ENCODE peak calls at places on chromosome 5, in ten cellular contexts. I is HEK293T; C is NCI-H345; G is GM04504; F is NCI-H2081 treated with DMSO at 0.1 percent for 48 hours; Z is foreskin fibroblast; B is heart left ventricle; J is gastrocnemius medialis; E is NT2/D1; X is CD8-positive, alpha-beta T cell. L is an unnamed sample.

GRCh38 chr5:141343242-141343952 is at the start of gene PCDHGA3:
- DNase-seq in G (no peak), I (no peak), B (no peak), C (no peak), F (no peak), Z (peak), X (no peak), E (no peak), J (no peak), L (no peak)

GRCh38 chr5:78271766-78272165 is 22.7 kb downstream of the AP3B1 start:
- DNase-seq in J (no peak), Z (no peak), B (no peak), G (no peak), E (no peak), X (no peak), C (no peak), I (no peak), F (no peak), L (no peak)

GRCh38 chr5:149240354-149240998 is 31.2 kb upstream of the AFAP1L1 start:
- DNase-seq in B (no peak), X (peak), E (no peak), Z (no peak), C (no peak), I (no peak), G (no peak), F (no peak), J (no peak), L (peak)

GRCh38 chr5:144697847-144698262 is 527.2 kb downstream of the KCTD16 start:
- DNase-seq in F (no peak), E (no peak), J (no peak), G (peak), I (no peak), Z (peak), B (no peak), X (no peak), C (no peak), L (no peak)

GRCh38 chr5:33852327-33852726 is 39.5 kb downstream of the ADAMTS12 start:
- DNase-seq in X (no peak), Z (peak), C (no peak), E (no peak), I (no peak), G (no peak), B (no peak), F (no peak), J (no peak), L (no peak)

GRCh38 chr5:43731573-43731972 is 128.6 kb downstream of the NNT start:
- DNase-seq in I (no peak), X (no peak), E (no peak), Z (no peak), B (no peak), C (no peak), G (no peak), J (no peak), F (no peak), L (no peak)

GRCh38 chr5:18329346-18329745 is 695.1 kb downstream of the TAF11L14 start:
- DNase-seq in G (no peak), E (no peak), B (no peak), X (no peak), C (no peak), J (no peak), F (no peak), I (no peak), Z (no peak), L (no peak)

GRCh38 chr5:127941646-127942045 is 141.9 kb upstream of the SLC12A2 start:
- DNase-seq in C (no peak), F (no peak), I (no peak), E (no peak), G (no peak), B (no peak), J (no peak), X (no peak), Z (peak), L (no peak)

GRCh38 chr5:148740466-148740865 is 85.9 kb upstream of the ADRB2 start:
- DNase-seq in J (no peak), E (no peak), Z (no peak), C (no peak), I (no peak), F (no peak), G (no peak), B (no peak), X (no peak), L (no peak)

GRCh38 chr5:6739603-6740002 is 26.4 kb downstream of the TENT4A start:
- DNase-seq in J (no peak), X (no peak), F (no peak), C (no peak), I (no peak), E (no peak), Z (no peak), B (no peak), G (no peak), L (no peak)

GRCh38 chr5:98428806-98429205 is 344.7 kb upstream of the RGMB start:
- DNase-seq in Z (peak), X (no peak), I (no peak), G (peak), E (no peak), F (no peak), B (no peak), C (no peak), J (no peak), L (no peak)

GRCh38 chr5:55638455-55638854 is 73.7 kb downstream of the SLC38A9 start:
- DNase-seq in J (no peak), C (no peak), G (no peak), I (no peak), B (no peak), F (no peak), Z (no peak), E (no peak), X (no peak), L (no peak)

GRCh38 chr5:111685969-111686368 is 71.0 kb downstream of the NREP start:
- DNase-seq in C (peak), B (no peak), J (no peak), G (no peak), F (no peak), E (no peak), X (no peak), I (peak), Z (no peak), L (no peak)

GRCh38 chr5:81310402-81311063 is 9.1 kb downstream of the ZCCHC9 start:
- DNase-seq in E (no peak), G (no peak), I (no peak), Z (no peak), J (no peak), C (no peak), X (no peak), B (no peak), F (no peak), L (no peak)

GRCh38 chr5:168532471-168532870 is 3.4 kb downstream of the FBLL1 start:
- DNase-seq in X (no peak), F (no peak), Z (no peak), C (no peak), G (no peak), B (no peak), J (no peak), E (no peak), I (no peak), L (no peak)

GRCh38 chr5:134524826-134525686 is at the start of gene JADE2:
- DNase-seq in G (no peak), I (no peak), B (peak), E (no peak), C (peak), F (no peak), Z (peak), J (peak), X (peak), L (peak)

GRCh38 chr5:164336276-164336675 is 830.9 kb downstream of the MAT2B start:
- DNase-seq in Z (no peak), C (no peak), I (no peak), J (no peak), E (no peak), G (no peak), F (no peak), X (no peak), B (no peak), L (no peak)

GRCh38 chr5:113607361-113607760 is 93.9 kb downstream of the YTHDC2 start:
- DNase-seq in I (no peak), Z (no peak), B (no peak), E (no peak), J (no peak), X (no peak), G (no peak), F (no peak), C (no peak), L (no peak)

GRCh38 chr5:109141499-109142200 is 268.1 kb downstream of the PJA2 start:
- DNase-seq in I (peak), J (no peak), Z (peak), X (no peak), F (no peak), B (no peak), C (no peak), G (no peak), E (no peak), L (no peak)

GRCh38 chr5:17019324-17019723 is 83.2 kb upstream of the MYO10 start:
- DNase-seq in Z (peak), G (no peak), E (no peak), C (no peak), F (no peak), I (no peak), B (no peak), J (no peak), X (no peak), L (no peak)

GRCh38 chr5:163696270-163696887 is 191.0 kb downstream of the MAT2B start:
- DNase-seq in G (peak), F (peak), C (peak), I (peak), X (no peak), E (peak), Z (peak), B (no peak), J (no peak), L (no peak)

GRCh38 chr5:72108200-72109050 is 1.1 kb downstream of the MAP1B start:
- DNase-seq in Z (peak), J (peak), C (peak), F (no peak), B (peak), G (peak), X (no peak), E (peak), I (peak), L (peak)

GRCh38 chr5:19753579-19753978 is 234.4 kb downstream of the CDH18 start:
- DNase-seq in G (no peak), I (no peak), X (no peak), E (no peak), B (no peak), J (no peak), F (no peak), C (no peak), Z (no peak), L (no peak)

GRCh38 chr5:1336749-1337489 is 8.0 kb downstream of the CLPTM1L start:
- DNase-seq in C (no peak), Z (no peak), B (no peak), X (no peak), I (no peak), F (no peak), J (no peak), G (no peak), E (no peak), L (peak)

GRCh38 chr5:114362197-114362976 is 517 bp downstream of the KCNN2 start:
- DNase-seq in F (no peak), X (no peak), G (no peak), E (no peak), B (no peak), C (peak), I (peak), Z (peak), J (no peak), L (no peak)

GRCh38 chr5:16406023-16406422 is 59.6 kb downstream of the ZNF622 start:
- DNase-seq in C (no peak), F (no peak), I (no peak), G (no peak), B (no peak), X (no peak), Z (no peak), E (no peak), J (no peak), L (no peak)

GRCh38 chr5:127887282-127887681 is 184.1 kb downstream of the CCDC192 start:
- DNase-seq in Z (no peak), F (no peak), J (no peak), E (no peak), X (no peak), B (no peak), G (no peak), C (no peak), I (no peak), L (no peak)

GRCh38 chr5:148849461-148849860 is 23.1 kb downstream of the ADRB2 start:
- DNase-seq in I (no peak), J (no peak), C (no peak), E (no peak), Z (no peak), B (no peak), X (peak), F (no peak), G (no peak), L (no peak)

GRCh38 chr5:78587775-78588291 is 60.7 kb downstream of the LHFPL2 start:
- DNase-seq in J (peak), X (no peak), E (no peak), C (no peak), I (no peak), F (no peak), B (no peak), Z (peak), G (peak), L (peak)

GRCh38 chr5:69451941-69452652 is 37.2 kb downstream of the MARVELD2 start:
- DNase-seq in B (no peak), E (no peak), C (no peak), X (no peak), G (no peak), I (no peak), Z (peak), J (no peak), F (no peak), L (no peak)

GRCh38 chr5:103927739-103928138 is 365.1 kb upstream of the NUDT12 start:
- DNase-seq in F (no peak), E (no peak), X (no peak), C (no peak), J (no peak), G (no peak), I (no peak), B (no peak), Z (no peak), L (no peak)

GRCh38 chr5:72848474-72849428 is 32.3 kb downstream of the TNPO1 start:
- DNase-seq in J (peak), Z (peak), I (peak), G (no peak), X (peak), C (peak), B (peak), E (no peak), F (no peak), L (peak)

GRCh38 chr5:78533356-78533755 is 115.2 kb downstream of the LHFPL2 start:
- DNase-seq in E (no peak), X (no peak), B (no peak), I (no peak), F (no peak), C (no peak), Z (no peak), J (no peak), G (no peak), L (no peak)

GRCh38 chr5:127299678-127300077 is 9.1 kb downstream of the MEGF10 start:
- DNase-seq in Z (peak), I (no peak), B (no peak), G (no peak), F (no peak), E (no peak), X (no peak), C (no peak), J (no peak), L (no peak)

GRCh38 chr5:39225405-39226099 is 6.2 kb upstream of the FYB1 start:
- DNase-seq in X (no peak), C (no peak), E (no peak), Z (no peak), J (no peak), I (no peak), F (no peak), B (no peak), G (no peak), L (no peak)

GRCh38 chr5:80516826-80517225 is 28.9 kb downstream of the FAM151B start:
- DNase-seq in C (no peak), J (peak), I (peak), G (peak), B (no peak), Z (peak), X (no peak), F (no peak), E (no peak), L (no peak)

GRCh38 chr5:79590395-79590999 is 21.7 kb upstream of the TENT2 start:
- DNase-seq in B (no peak), Z (no peak), C (no peak), G (no peak), F (no peak), X (no peak), J (no peak), E (no peak), I (no peak), L (no peak)

L was measured in psoas muscle.